ENCODE peak calls at places on chromosome 13, in six cellular contexts. O is GM06990, N is fibroblast of pulmonary artery, R is fibroblast of lung, P is progenitor cell of endocrine pancreas, S is WTC11. Z is an unnamed sample.

GRCh38 chr13:45807520-45808099 is 43.9 kb downstream of the SIAH3 start:
- DNase-seq in O (no peak), N (peak), R (peak), P (no peak), S (peak), Z (peak)

GRCh38 chr13:59061621-59062020 is 1102.1 kb downstream of the DIAPH3 start:
- DNase-seq in O (no peak), N (no peak), R (no peak), P (no peak), S (no peak), Z (no peak)

GRCh38 chr13:110716235-110716505 is 2.7 kb downstream of the ING1 start:
- DNase-seq in O (peak), N (peak), R (peak), P (no peak), S (no peak), Z (no peak)

GRCh38 chr13:22648325-22648758 is 532.4 kb upstream of the SGCG start:
- DNase-seq in O (no peak), N (no peak), R (no peak), P (no peak), S (peak), Z (no peak)

GRCh38 chr13:38542601-38543000 is 144.3 kb upstream of the FREM2 start:
- DNase-seq in O (no peak), N (no peak), R (peak), P (no peak), S (no peak), Z (no peak)

GRCh38 chr13:62767473-62767872 is 1351.8 kb upstream of the PCDH20 start:
- DNase-seq in O (no peak), N (no peak), R (no peak), P (no peak), S (no peak), Z (no peak)

GRCh38 chr13:20411638-20412342 is 113.9 kb downstream of the CRYL1 start:
- DNase-seq in O (no peak), N (no peak), R (no peak), P (no peak), S (no peak), Z (peak)

GRCh38 chr13:36343766-36344165 is 2.4 kb downstream of the SPART start:
- DNase-seq in O (no peak), N (no peak), R (no peak), P (no peak), S (no peak), Z (no peak)

GRCh38 chr13:113034451-113035208 is 65.6 kb downstream of the MCF2L start:
- DNase-seq in O (no peak), N (peak), R (peak), P (no peak), S (peak), Z (no peak)

GRCh38 chr13:49782784-49783183 is 9.7 kb downstream of the KPNA3 start:
- DNase-seq in O (no peak), N (no peak), R (no peak), P (no peak), S (no peak), Z (no peak)

GRCh38 chr13:89554801-89555200 is 1792.7 kb upstream of the MIR17HG start:
- DNase-seq in O (no peak), N (peak), R (peak), P (no peak), S (no peak), Z (no peak)

GRCh38 chr13:30038884-30039283 is 188.5 kb upstream of the UBL3 start:
- DNase-seq in O (no peak), N (peak), R (peak), P (no peak), S (no peak), Z (no peak)
- TF ChIP-seq CTCF in O (no peak), N (peak), R (peak), P (no peak), S (no peak), Z (no peak)

GRCh38 chr13:71285700-71286099 is 581.3 kb downstream of the DACH1 start:
- DNase-seq in O (no peak), N (peak), R (no peak), P (no peak), S (no peak), Z (no peak)
- TF ChIP-seq CTCF in O (peak), N (peak), R (peak), P (no peak), S (no peak), Z (peak)

GRCh38 chr13:21619633-21620220 is 15.8 kb upstream of the MICU2 start:
- DNase-seq in O (no peak), N (no peak), R (no peak), P (no peak), S (no peak), Z (no peak)

GRCh38 chr13:21620858-21621257 is 16.9 kb upstream of the MICU2 start:
- DNase-seq in O (no peak), N (no peak), R (no peak), P (no peak), S (no peak), Z (no peak)

GRCh38 chr13:21625366-21625765 is 21.4 kb upstream of the MICU2 start:
- DNase-seq in O (no peak), N (peak), R (peak), P (no peak), S (no peak), Z (peak)
- TF ChIP-seq CTCF in O (peak), N (peak), R (peak), P (peak), S (no peak), Z (no peak)

DNA sequence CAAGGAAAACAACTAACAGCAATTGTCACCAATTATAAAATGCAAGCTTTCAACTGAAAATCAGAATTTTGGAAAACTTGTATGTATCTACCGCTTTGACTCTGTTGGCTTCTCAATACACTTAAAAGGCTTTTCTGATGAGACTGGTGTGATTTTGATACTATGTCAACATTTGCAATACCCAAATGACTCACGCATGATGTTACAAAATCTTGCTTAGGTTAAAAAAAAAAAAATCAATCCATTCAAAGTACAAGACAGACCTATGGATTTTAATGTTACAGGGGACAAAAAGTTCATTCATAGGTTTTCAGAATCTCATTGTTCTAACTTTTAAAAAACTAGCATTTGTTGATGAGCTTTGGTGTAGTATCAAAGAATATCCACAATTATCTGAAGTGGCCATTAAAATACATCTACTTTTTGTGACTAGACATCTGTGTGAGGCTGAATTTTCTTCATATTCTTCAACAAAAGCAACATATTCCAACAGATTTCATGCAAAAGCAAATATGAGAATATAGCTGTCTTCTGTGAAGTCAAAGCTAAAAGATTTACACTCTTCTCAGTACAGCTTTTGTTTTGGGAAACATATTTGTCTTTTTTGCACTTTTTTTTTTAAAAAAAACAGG is 10.7 kb downstream of the ELF1 start:
- DNase-seq in O (peak), N (peak), R (peak), P (no peak), S (no peak), Z (no peak)
- TF ChIP-seq CTCF in O (no peak), N (no peak), R (no peak), P (no peak), S (no peak), Z (no peak)

GRCh38 chr13:30959678-30960077 is 27.2 kb downstream of the TEX26 start:
- DNase-seq in O (no peak), N (no peak), R (no peak), P (no peak), S (no peak), Z (no peak)

GRCh38 chr13:30957258-30957943 is 24.9 kb downstream of the TEX26 start:
- DNase-seq in O (no peak), N (no peak), R (no peak), P (no peak), S (no peak), Z (no peak)
- TF ChIP-seq CTCF in O (no peak), N (no peak), R (no peak), P (no peak), S (no peak), Z (no peak)

DNA sequence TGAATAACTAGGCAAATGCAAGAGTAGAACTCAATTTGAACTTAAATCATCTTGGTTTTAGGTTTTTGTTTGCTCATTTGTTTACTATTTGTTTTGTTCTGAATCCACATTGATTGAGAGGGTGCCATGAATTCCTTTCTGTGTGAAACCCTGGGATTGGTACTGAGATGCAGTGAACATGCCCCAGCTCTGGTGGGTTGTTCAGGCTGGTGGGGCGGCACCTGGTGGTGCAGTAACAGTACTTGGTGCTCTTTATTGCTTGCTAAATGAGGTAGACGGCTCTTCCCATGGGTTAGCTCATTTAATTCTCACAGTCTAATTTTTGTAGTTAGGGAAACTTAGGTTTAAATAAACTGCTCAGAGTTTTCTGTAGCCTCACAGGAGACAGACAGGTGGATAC is 48.4 kb downstream of the WASF3 start:
- DNase-seq in O (no peak), N (no peak), R (no peak), P (no peak), S (peak), Z (no peak)
- TF ChIP-seq CTCF in O (peak), N (peak), R (no peak), P (peak), S (no peak), Z (no peak)

GRCh38 chr13:29801737-29802305 is 48.6 kb downstream of the UBL3 start:
- DNase-seq in O (no peak), N (peak), R (no peak), P (no peak), S (no peak), Z (no peak)
- TF ChIP-seq CTCF in O (peak), N (no peak), R (no peak), P (no peak), S (no peak), Z (no peak)